ENCODE peak calls at places on chromosomes 13 and 19, in eight cellular contexts. Y is glutamatergic neuron, E is fibroblast of pulmonary artery, W is GM23338, T is tibial artery, H is Calu3, B is testis, M is IMR-90. D is an unnamed sample.

GRCh38 chr13:41313117-41313516 is 2.0 kb downstream of the NAA16 start:
- DNase-seq in M (no peak), H (no peak), B (no peak), T (no peak), E (no peak), W (no peak), Y (no peak), D (no peak)

GRCh38 chr13:47310376-47310775 is 413.5 kb upstream of the HTR2A start:
- DNase-seq in W (no peak), Y (no peak), E (no peak), H (no peak), M (no peak), T (no peak), B (no peak), D (no peak)

GRCh38 chr19:15790096-15790495 is 2.6 kb downstream of the OR10H5 start:
- DNase-seq in W (no peak), H (no peak), B (no peak), T (no peak), E (no peak), M (no peak), Y (no peak), D (no peak)

GRCh38 chr13:114286808-114287207 is 5.4 kb downstream of the UPF3A start:
- DNase-seq in Y (no peak), M (peak), W (no peak), H (no peak), B (no peak), T (no peak), E (peak), D (no peak)

GRCh38 chr13:75299913-75300862 is 181.8 kb downstream of the TBC1D4 start:
- DNase-seq in W (no peak), T (no peak), Y (no peak), M (peak), B (no peak), E (peak), H (no peak), D (peak)

GRCh38 chr13:99228737-99229691 is 28.4 kb downstream of the UBAC2 start:
- DNase-seq in H (no peak), B (no peak), Y (no peak), W (no peak), E (peak), T (no peak), M (peak), D (peak)

GRCh38 chr13:66076417-66076816 is 1153.7 kb downstream of the PCDH9 start:
- DNase-seq in H (no peak), T (no peak), W (no peak), B (no peak), Y (no peak), M (peak), E (peak), D (no peak)

GRCh38 chr19:13234518-13234917 is 84.3 kb downstream of the IER2 start:
- DNase-seq in E (no peak), H (peak), B (peak), Y (peak), W (peak), T (peak), M (no peak), D (peak)

GRCh38 chr13:26785845-26786630 is 25.5 kb upstream of the GPR12 start:
- DNase-seq in B (no peak), E (no peak), T (peak), W (peak), H (peak), Y (no peak), M (no peak), D (no peak)

GRCh38 chr13:110109910-110110309 is 197.0 kb downstream of the COL4A1 start:
- DNase-seq in W (no peak), B (peak), M (peak), T (peak), Y (no peak), E (peak), H (no peak), D (no peak)

GRCh38 chr19:12723383-12723642 is 419 bp downstream of the TNPO2 start:
- DNase-seq in M (peak), B (no peak), H (no peak), E (no peak), T (no peak), W (peak), Y (no peak), D (no peak)

GRCh38 chr19:31110331-31110730 is 238.9 kb downstream of the TSHZ3 start:
- DNase-seq in W (peak), T (peak), Y (no peak), E (peak), H (no peak), M (peak), B (no peak), D (no peak)

GRCh38 chr13:76737526-76737925 is 148.7 kb downstream of the KCTD12 start:
- DNase-seq in T (no peak), B (no peak), H (no peak), Y (no peak), E (no peak), M (no peak), W (no peak), D (no peak)

GRCh38 chr13:112776971-112777370 is 87.1 kb downstream of the ATP11A start:
- DNase-seq in H (no peak), W (no peak), Y (no peak), E (no peak), T (no peak), M (no peak), B (no peak), D (no peak)

GRCh38 chr13:48311223-48311622 is 7.7 kb downstream of the RB1 start:
- DNase-seq in Y (no peak), E (no peak), M (no peak), B (no peak), T (no peak), H (no peak), W (no peak), D (no peak)

GRCh38 chr13:25085125-25085742 is 10.7 kb upstream of the PABPC3 start:
- DNase-seq in T (no peak), Y (peak), H (peak), M (peak), B (peak), W (peak), E (peak), D (peak)
- TF ChIP-seq CTCF in T (no peak), Y (peak), H (peak), M (peak), B (no peak), W (peak), E (peak), D (peak)

DNA sequence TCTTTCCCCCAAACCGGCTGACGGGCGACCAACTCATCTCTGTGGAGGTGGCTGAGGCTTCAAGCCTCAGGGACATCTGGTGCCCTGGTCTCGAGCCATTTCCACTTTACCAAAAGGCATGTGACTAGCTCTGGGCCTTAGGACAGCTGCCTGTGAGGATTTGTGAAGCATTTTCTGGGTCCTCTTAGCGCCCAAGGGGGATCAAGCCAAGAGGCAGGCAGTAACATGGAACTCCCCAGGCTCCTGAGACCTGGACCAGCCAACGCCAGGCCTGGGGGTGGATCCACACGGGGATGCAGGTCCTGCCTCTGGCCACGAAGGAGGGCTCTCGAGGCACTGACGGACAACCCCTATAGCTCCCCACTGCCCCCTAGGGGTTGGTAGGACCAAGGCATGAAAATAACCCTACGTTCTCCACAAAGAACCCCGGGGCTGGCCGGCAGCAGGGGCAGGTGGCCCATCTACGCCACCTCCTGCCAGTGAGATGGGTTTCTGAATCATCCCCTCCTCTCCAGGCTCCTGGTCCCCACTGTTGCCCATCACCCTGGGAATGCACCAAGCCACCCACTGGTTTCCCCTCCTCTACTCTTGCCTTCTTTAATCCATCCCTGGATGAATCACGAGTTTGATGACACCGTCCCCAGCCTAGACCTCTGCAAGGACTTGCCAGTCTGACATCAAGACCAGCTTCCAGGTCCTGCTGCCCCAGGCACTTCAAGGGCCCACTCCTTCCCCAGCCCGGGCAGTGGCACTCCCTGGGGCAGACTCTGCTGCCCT is 7.0 kb upstream of the MYDGF start:
- DNase-seq in W (peak), M (peak), Y (peak), H (peak), B (peak), T (no peak), E (peak), D (no peak)
- TF ChIP-seq CTCF in W (peak), M (peak), Y (peak), H (peak), B (peak), T (no peak), E (peak), D (peak)

DNA sequence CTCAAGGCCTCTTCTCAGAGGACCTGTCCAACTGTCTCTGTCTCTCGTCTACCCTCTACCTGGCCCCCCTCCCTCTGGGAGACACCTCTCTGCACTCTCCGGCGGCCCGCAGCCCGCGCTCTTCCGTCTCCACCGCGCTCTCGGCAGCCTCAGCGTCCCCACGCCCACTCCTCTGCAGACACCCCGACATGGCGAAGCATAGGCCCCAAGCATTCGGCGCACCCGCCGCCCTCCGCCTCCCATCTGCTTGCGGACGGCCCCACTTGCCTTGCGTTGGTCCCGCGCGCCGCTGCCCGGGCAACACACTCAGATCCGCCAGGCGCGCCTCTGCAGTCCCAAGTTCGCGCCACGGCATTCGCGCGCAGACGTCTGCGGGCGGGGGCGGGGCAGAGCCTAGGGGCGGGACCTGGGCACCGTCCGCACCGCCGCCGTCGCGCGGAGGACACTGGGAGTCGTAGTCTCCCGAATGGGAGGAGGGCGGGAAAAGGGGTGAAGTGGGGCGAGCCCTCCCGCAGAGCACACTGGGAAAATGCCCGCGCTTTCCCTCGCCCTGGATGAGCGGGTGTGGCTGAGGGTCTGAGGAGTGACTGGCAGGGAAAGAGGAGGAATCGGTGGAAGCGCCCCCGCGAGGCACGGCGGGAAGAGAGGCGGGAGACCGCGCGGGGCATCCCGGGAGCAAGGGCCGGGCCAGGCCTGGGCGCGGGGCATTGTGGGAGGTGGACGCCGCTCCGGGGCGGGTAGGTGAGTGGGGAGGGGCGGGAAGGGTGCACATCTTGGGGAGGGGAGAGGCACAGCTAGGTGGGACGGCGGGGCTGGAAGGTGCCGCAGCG is at the start of the genes LIG1 and ZSWIM9:
- DNase-seq in M (peak), Y (peak), E (peak), W (peak), T (peak), B (peak), H (peak), D (peak)
- TF ChIP-seq CTCF in M (peak), Y (no peak), E (no peak), W (no peak), T (no peak), B (peak), H (no peak), D (peak)

DNA sequence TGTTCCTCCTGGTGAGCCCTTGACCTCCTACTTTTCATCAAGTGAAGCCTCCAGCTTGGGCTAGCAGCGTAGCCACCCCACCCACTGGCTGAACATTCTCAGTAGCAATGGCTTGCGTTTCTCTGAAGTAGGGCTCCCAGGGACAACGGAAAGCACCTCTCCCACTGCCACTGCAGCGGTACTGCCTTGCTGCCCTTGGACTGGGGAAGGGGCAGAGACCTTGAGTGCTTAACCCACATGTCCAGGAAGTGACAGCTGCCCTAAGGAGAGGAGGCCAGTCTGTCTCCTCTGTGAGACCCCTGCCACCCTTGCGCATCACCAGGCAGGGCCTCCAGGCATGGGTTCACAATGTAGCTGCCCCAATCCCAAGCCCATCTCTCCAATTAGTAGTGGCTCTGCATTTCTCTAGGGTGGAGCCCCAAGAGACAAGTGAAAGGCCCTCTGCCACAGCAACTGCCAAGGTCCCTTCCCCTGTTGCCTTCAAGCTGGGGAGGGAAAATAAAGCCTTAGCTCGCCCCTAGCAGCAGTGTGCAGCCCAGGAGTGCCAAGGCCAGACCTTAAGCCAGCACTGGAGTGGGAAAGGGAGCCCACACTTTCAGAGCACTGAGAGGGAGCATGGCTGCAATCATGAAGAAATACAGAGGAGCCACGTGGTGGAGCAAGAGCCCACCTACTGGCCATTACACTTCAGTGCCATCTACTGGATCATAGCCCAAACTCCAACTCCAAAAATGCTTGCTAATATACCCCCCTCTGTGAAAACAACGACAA is 175.9 kb upstream of the TRPC4 start:
- DNase-seq in Y (no peak), H (peak), M (peak), W (peak), E (peak), B (no peak), T (no peak), D (no peak)
- TF ChIP-seq CTCF in Y (peak), H (peak), M (peak), W (peak), E (peak), B (no peak), T (no peak), D (peak)

D was measured in GM13977.